ENCODE peak calls at places on chromosome 5, in eight cellular contexts. N, Q, X, V, K, J, F and R are unnamed samples.

GRCh38 chr5:91528831-91529230 is 145.7 kb upstream of the ARRDC3 start:
- DNase-seq in K (no peak), F (no peak), N (no peak), J (no peak), Q (no peak), X (no peak), V (no peak), R (no peak)

GRCh38 chr5:143147918-143148317 is 255.6 kb downstream of the NR3C1 start:
- DNase-seq in V (peak; percentile 71), K (no peak), Q (no peak), X (no peak), N (no peak), J (peak; percentile 26), F (no peak), R (no peak)

GRCh38 chr5:61767231-61768080 is 435.4 kb downstream of the ZSWIM6 start:
- DNase-seq in Q (no peak), J (no peak), K (no peak), F (no peak), N (no peak), V (no peak), X (no peak), R (no peak)

GRCh38 chr5:90461303-90461702 is 13.3 kb downstream of the MBLAC2 start:
- DNase-seq in F (no peak), N (no peak), V (no peak), J (no peak), Q (no peak), X (no peak), K (no peak), R (no peak)

GRCh38 chr5:131261483-131261882 is 2.4 kb upstream of the CDC42SE2 start:
- DNase-seq in X (no peak), J (no peak), F (no peak), N (no peak), V (no peak), K (no peak), Q (no peak), R (no peak)

GRCh38 chr5:120512068-120512467 is 48.0 kb downstream of the PRR16 start:
- DNase-seq in X (no peak), Q (no peak), F (peak; percentile 47), J (no peak), V (no peak), K (no peak), N (no peak), R (no peak)

GRCh38 chr5:160835376-160835775 is 16.6 kb downstream of the ATP10B start:
- DNase-seq in F (no peak), V (no peak), J (no peak), K (no peak), Q (no peak), X (no peak), N (no peak), R (no peak)

GRCh38 chr5:150066901-150067396 is 19.4 kb downstream of the CSF1R start:
- DNase-seq in J (no peak), F (no peak), N (no peak), V (peak; percentile 17), K (no peak), Q (no peak), X (no peak), R (no peak)

GRCh38 chr5:472076-472655 is 29.2 kb downstream of the EXOC3 start:
- DNase-seq in J (no peak), X (peak; percentile 51), K (peak; percentile 26), F (no peak), N (no peak), V (peak; percentile 74), Q (peak; percentile 64), R (peak; percentile 25)

DNA sequence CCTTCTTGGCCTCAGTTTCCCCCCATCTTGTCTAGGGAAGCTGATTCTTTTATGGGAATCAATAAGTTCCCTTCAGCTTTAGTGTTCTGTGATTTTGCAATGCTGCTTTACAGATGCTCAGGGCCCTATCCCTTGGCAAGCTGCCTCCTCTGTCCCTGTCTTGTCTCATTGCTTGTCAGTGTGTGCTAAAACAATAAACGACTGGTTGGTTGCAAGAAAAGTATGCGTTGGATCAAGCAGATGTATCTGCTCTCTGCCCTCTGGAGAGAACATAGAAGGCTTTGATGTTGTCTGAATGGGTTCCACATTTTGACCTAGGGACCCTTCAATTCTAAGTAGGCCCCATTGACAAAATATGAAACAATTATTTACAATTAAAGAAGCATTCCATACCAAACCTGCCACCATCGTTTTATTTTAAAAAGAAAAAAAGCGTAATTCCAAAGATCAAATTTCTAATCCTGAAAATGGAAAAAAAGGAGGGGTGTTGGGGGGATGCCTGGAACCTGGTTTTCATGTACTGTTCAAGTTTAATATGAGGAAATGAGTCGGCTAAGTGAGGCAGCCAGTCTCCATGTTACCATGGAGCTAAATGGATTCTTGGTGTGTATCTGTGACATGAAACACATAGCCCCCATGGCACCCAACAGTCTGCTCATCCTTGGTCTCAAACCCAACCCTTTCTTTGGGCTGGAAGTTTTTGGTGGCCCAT is 31.2 kb upstream of the TARS1 start:
- DNase-seq in K (peak; percentile 57), J (peak; percentile 36), N (no peak), F (no peak), Q (no peak), V (peak; percentile 96), X (no peak), R (no peak)
- TF ChIP-seq EP300 in K (peak; percentile 44), J (no peak), N (no peak), F (no peak), Q (no peak), V (peak; percentile 90), X (no peak), R (no peak)

GRCh38 chr5:78841767-78842166 is 143.3 kb downstream of the ARSB start:
- DNase-seq in V (no peak), J (no peak), K (no peak), X (no peak), Q (no peak), F (no peak), N (no peak), R (no peak)
- TF ChIP-seq EP300 in V (no peak), J (no peak), K (no peak), X (no peak), Q (no peak), F (no peak), N (no peak), R (no peak)

GRCh38 chr5:19928556-19929421 is 59.2 kb downstream of the CDH18 start:
- DNase-seq in F (no peak), J (no peak), V (no peak), N (no peak), X (no peak), Q (no peak), K (no peak), R (peak; percentile 28)
- TF ChIP-seq EP300 in F (no peak), J (no peak), V (no peak), N (no peak), X (no peak), Q (no peak), K (no peak), R (no peak)

GRCh38 chr5:57650360-57651069 is 167.9 kb upstream of the ACTBL2 start:
- DNase-seq in N (peak; percentile 16), J (peak; percentile 19), Q (no peak), V (no peak), X (peak; percentile 47), K (peak; percentile 19), F (peak; percentile 33), R (peak; percentile 4)
- TF ChIP-seq EP300 in N (no peak), J (no peak), Q (no peak), V (no peak), X (no peak), K (no peak), F (no peak), R (no peak)

GRCh38 chr5:35478856-35479682 is 138.6 kb upstream of the SPEF2 start:
- DNase-seq in V (no peak), J (no peak), N (no peak), Q (no peak), X (no peak), F (no peak), K (no peak), R (no peak)
- TF ChIP-seq EP300 in V (no peak), J (peak; percentile 37), N (no peak), Q (no peak), X (no peak), F (no peak), K (no peak), R (no peak)

GRCh38 chr5:165808358-165808757 is 2302.9 kb downstream of the MAT2B start:
- DNase-seq in J (no peak), V (no peak), X (no peak), N (no peak), K (no peak), Q (no peak), F (no peak), R (no peak)

GRCh38 chr5:165805756-165806155 is 2300.3 kb downstream of the MAT2B start:
- DNase-seq in F (peak; percentile 15), K (no peak), V (no peak), N (no peak), X (no peak), J (no peak), Q (no peak), R (no peak)

GRCh38 chr5:165809914-165810313 is 2304.5 kb downstream of the MAT2B start:
- DNase-seq in N (no peak), X (no peak), V (no peak), F (no peak), J (no peak), K (no peak), Q (no peak), R (no peak)
- TF ChIP-seq EP300 in N (no peak), X (no peak), V (no peak), F (no peak), J (no peak), K (no peak), Q (no peak), R (no peak)

GRCh38 chr5:172775326-172776234 is 4.6 kb upstream of the DUSP1 start:
- DNase-seq in F (no peak), K (peak; percentile 84), Q (no peak), N (no peak), J (peak; percentile 92), X (no peak), V (peak; percentile 97), R (no peak)

GRCh38 chr5:172776235-172776594 is 5.2 kb upstream of the DUSP1 start:
- DNase-seq in V (no peak), N (no peak), J (no peak), K (no peak), Q (no peak), X (no peak), F (no peak), R (no peak)

GRCh38 chr5:172779968-172780350 is 9.0 kb upstream of the DUSP1 start:
- DNase-seq in K (peak; percentile 65), N (no peak), V (no peak), F (no peak), X (no peak), J (no peak), Q (no peak), R (no peak)

GRCh38 chr5:172777381-172778222 is 6.6 kb upstream of the DUSP1 start:
- DNase-seq in J (peak; percentile 91), X (peak; percentile 68), V (peak; percentile 97), F (no peak), K (peak; percentile 95), N (no peak), Q (peak; percentile 74), R (peak; percentile 88)

GRCh38 chr5:172778223-172778814 is 7.3 kb upstream of the DUSP1 start:
- DNase-seq in X (peak; percentile 39), N (no peak), V (peak; percentile 80), F (no peak), Q (no peak), J (peak; percentile 59), K (peak; percentile 70), R (peak; percentile 82)
- TF ChIP-seq EP300 in X (no peak), N (no peak), V (no peak), F (no peak), Q (no peak), J (no peak), K (no peak), R (no peak)